ENCODE peak calls at places on chromosomes 2 and 18, in five cellular contexts. C, S, W, V and N are unnamed samples.

GRCh38 chr18:67243799-67244587 is 272.5 kb downstream of the DSEL start:
- DNase-seq in C (no peak), S (no peak), W (no peak), V (no peak), N (peak)

GRCh38 chr2:205970348-205970747 is 115.6 kb downstream of the INO80D start:
- DNase-seq in C (no peak), S (no peak), W (no peak), V (no peak), N (no peak)

GRCh38 chr2:226117506-226118065 is 682.0 kb downstream of the IRS1 start:
- DNase-seq in C (no peak), S (no peak), W (no peak), V (no peak), N (peak)

GRCh38 chr2:36762764-36763490 is 66.4 kb downstream of the VIT start:
- DNase-seq in C (no peak), S (no peak), W (no peak), V (no peak), N (no peak)

GRCh38 chr2:17912266-17912691 is 33.8 kb downstream of the KCNS3 start:
- DNase-seq in C (no peak), S (no peak), W (no peak), V (no peak), N (no peak)

GRCh38 chr2:136010126-136010525 is 24.7 kb upstream of the DARS1 start:
- DNase-seq in C (no peak), S (no peak), W (no peak), V (no peak), N (no peak)

GRCh38 chr2:174836345-174836999 is 72.2 kb upstream of the CHRNA1 start:
- DNase-seq in C (no peak), S (no peak), W (no peak), V (no peak), N (peak)

GRCh38 chr18:54127759-54128378 is 96.6 kb downstream of the MBD2 start:
- DNase-seq in C (no peak), S (no peak), W (no peak), V (peak), N (peak)

GRCh38 chr18:5538541-5538940 is 5.3 kb downstream of the EPB41L3 start:
- DNase-seq in C (no peak), S (no peak), W (no peak), V (no peak), N (no peak)

GRCh38 chr18:23864620-23865019 is 149.9 kb upstream of the TTC39C start:
- DNase-seq in C (no peak), S (no peak), W (no peak), V (no peak), N (no peak)

GRCh38 chr2:127061377-127062273 is 45.3 kb downstream of the BIN1 start:
- DNase-seq in C (no peak), S (peak), W (no peak), V (no peak), N (peak)

GRCh38 chr18:72941001-72941400 is 73.2 kb upstream of the NETO1 start:
- DNase-seq in C (no peak), S (no peak), W (no peak), V (no peak), N (no peak)

GRCh38 chr2:8583400-8584173 is 98.3 kb upstream of the ID2 start:
- DNase-seq in C (peak), S (peak), W (peak), V (peak), N (peak)

GRCh38 chr2:179555681-179556283 is 291.1 kb upstream of the SESTD1 start:
- DNase-seq in C (no peak), S (no peak), W (no peak), V (no peak), N (no peak)

GRCh38 chr2:199485732-199486335 is 28.1 kb upstream of the SATB2 start:
- DNase-seq in C (peak), S (no peak), W (no peak), V (peak), N (peak)

GRCh38 chr2:41521191-41521590 is 526.6 kb upstream of the PKDCC start:
- DNase-seq in C (no peak), S (no peak), W (no peak), V (no peak), N (no peak)

GRCh38 chr2:26991717-26992116 is 21.3 kb downstream of the MAPRE3 start:
- DNase-seq in C (no peak), S (no peak), W (no peak), V (no peak), N (no peak)

GRCh38 chr2:53129851-53130250 is 637.8 kb upstream of the CHAC2 start:
- DNase-seq in C (no peak), S (no peak), W (no peak), V (peak), N (peak)

GRCh38 chr18:44423826-44424225 is 256.9 kb upstream of the SETBP1 start:
- DNase-seq in C (no peak), S (no peak), W (no peak), V (no peak), N (peak)

GRCh38 chr18:79169958-79170555 is 100.9 kb downstream of the ATP9B start:
- DNase-seq in C (peak), S (no peak), W (no peak), V (no peak), N (peak)

GRCh38 chr2:69604026-69604678 is 39.4 kb downstream of the AAK1 start:
- DNase-seq in C (no peak), S (no peak), W (no peak), V (no peak), N (no peak)

GRCh38 chr2:38265461-38265860 is 111.6 kb downstream of the ATL2 start:
- DNase-seq in C (no peak), S (no peak), W (no peak), V (no peak), N (no peak)

GRCh38 chr2:920999-921398 is 29.6 kb upstream of the SNTG2 start:
- DNase-seq in C (no peak), S (no peak), W (no peak), V (no peak), N (no peak)

GRCh38 chr2:22450831-22451230 is 934.1 kb upstream of the KLHL29 start:
- DNase-seq in C (no peak), S (no peak), W (no peak), V (no peak), N (no peak)

GRCh38 chr2:11955314-11955713 is 208.9 kb downstream of the LPIN1 start:
- DNase-seq in C (peak), S (no peak), W (no peak), V (no peak), N (no peak)

GRCh38 chr2:181805228-181806038 is 86.1 kb upstream of the ITPRID2 start:
- DNase-seq in C (peak), S (no peak), W (no peak), V (no peak), N (no peak)

GRCh38 chr2:33208400-33208799 is 261.6 kb downstream of the LTBP1 start:
- DNase-seq in C (no peak), S (no peak), W (no peak), V (no peak), N (no peak)

GRCh38 chr2:224946911-224947310 is 95.4 kb downstream of the DOCK10 start:
- DNase-seq in C (no peak), S (no peak), W (no peak), V (no peak), N (peak)

GRCh38 chr2:71313-72035 is 25.2 kb upstream of the FAM110C start:
- DNase-seq in C (no peak), S (no peak), W (no peak), V (peak), N (no peak)

GRCh38 chr2:4101938-4102337 is 398.6 kb downstream of the DCDC2C start:
- DNase-seq in C (no peak), S (no peak), W (no peak), V (no peak), N (no peak)

GRCh38 chr2:108611021-108611420 is 76.8 kb downstream of the LIMS1 start:
- DNase-seq in C (no peak), S (no peak), W (no peak), V (no peak), N (no peak)

GRCh38 chr18:34122724-34123334 is 101.9 kb downstream of the NOL4 start:
- DNase-seq in C (peak), S (no peak), W (no peak), V (peak), N (peak)

GRCh38 chr2:195388024-195388423 is 269.0 kb upstream of the SLC39A10 start:
- DNase-seq in C (no peak), S (no peak), W (no peak), V (no peak), N (no peak)

GRCh38 chr2:233473878-233474277 is 92.7 kb downstream of the USP40 start:
- DNase-seq in C (no peak), S (no peak), W (no peak), V (no peak), N (no peak)

GRCh38 chr2:169077674-169078240 is 8.4 kb downstream of the DHRS9 start:
- DNase-seq in C (no peak), S (no peak), W (no peak), V (no peak), N (no peak)

GRCh38 chr2:27262379-27263286 is at the start of gene SLC30A3:
- DNase-seq in C (no peak), S (peak), W (peak), V (peak), N (peak)

DNA sequence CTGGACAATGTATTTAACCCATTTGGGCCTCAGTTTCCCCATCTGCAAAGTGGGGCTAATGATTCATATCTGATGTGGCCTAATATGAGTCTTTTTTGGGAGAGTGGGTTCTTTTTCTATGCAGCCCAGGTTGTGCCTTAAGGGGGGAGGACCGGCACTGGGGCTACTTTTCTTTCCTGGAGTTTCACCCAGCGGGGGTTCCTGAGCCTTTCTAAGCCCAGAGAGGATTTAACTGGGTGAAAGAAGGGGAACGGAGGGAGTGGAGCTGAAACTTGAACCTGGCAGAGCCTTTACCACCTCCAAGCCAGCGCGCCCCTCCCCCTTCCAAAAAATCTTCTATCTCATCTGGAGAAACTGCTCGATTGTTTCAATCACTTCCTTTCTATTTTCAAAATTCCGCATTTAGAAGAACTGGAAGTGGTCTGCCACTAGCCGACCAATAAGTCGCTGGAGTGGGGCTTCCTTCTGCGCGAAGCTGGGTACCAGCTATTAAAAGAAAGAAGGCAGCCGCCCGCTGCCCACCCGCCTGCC is 205.0 kb upstream of the SMAD2 start:
- DNase-seq in C (no peak), S (no peak), W (peak), V (no peak), N (no peak)
- H3K4me3 ChIP-seq in C (no peak), S (peak), W (peak), V (no peak), N (peak)

GRCh38 chr2:20181761-20182160 is 43.2 kb downstream of the SDC1 start:
- DNase-seq in C (no peak), S (no peak), W (peak), V (no peak), N (no peak)
- TF ChIP-seq CTCF in C (no peak), S (no peak), W (no peak), V (no peak), N (no peak)

GRCh38 chr2:104448661-104449410 is 405.1 kb upstream of the POU3F3 start:
- DNase-seq in C (no peak), S (no peak), W (no peak), V (no peak), N (no peak)
- H3K4me3 ChIP-seq in C (no peak), S (no peak), W (no peak), V (no peak), N (no peak)

GRCh38 chr2:139209586-139209985 is 429.4 kb upstream of the NXPH2 start:
- DNase-seq in C (no peak), S (no peak), W (no peak), V (no peak), N (no peak)
- TF ChIP-seq CTCF in C (no peak), S (no peak), W (no peak), V (no peak), N (no peak)

DNA sequence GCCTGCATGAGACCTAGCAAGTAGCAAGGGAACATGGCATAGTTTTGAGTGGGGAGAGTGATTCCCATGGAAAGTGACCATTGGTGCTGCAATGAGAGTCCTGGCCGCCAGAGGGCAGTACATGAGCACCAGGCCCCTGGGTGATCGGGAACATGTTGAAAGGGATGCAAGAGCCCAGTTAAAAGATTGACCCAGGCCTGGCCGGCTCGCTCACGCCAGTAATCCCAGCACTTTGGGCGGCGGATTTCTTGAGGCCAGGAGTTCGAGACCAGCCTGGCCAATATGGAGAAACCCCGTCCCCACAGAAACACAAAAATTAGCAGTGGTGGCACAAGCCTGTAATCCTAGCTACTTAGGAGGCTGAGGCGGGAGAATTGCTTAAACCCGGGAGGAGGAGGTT is 22.2 kb downstream of the FAP start:
- DNase-seq in C (peak), S (peak), W (peak), V (peak), N (peak)
- H3K4me3 ChIP-seq in C (no peak), S (no peak), W (no peak), V (no peak), N (no peak)

GRCh38 chr2:214830794-214831346 is 21.4 kb upstream of the BARD1 start:
- DNase-seq in C (no peak), S (no peak), W (no peak), V (no peak), N (peak)
- TF ChIP-seq CTCF in C (no peak), S (peak), W (no peak), V (peak), N (peak)

DNA sequence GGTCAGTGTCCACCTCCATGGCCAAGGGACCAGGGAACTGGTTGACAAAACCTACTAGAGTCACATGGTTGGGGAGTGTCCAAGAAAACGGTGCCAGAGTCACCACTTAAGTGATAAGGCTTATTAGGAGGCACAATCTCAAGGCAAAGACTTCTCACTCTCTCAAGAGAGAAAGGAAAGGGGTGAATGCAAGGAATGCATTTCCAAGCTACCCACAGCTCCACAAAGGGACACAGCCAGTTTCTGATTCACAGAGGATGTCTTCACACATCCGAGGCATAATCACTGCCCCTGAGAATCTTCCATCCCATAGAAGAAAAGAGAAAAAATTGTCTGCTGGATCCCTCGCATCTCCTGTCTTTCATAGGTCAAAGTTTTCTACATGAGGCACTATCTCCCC is 269.3 kb downstream of the TNS1 start:
- DNase-seq in C (no peak), S (no peak), W (no peak), V (no peak), N (no peak)
- H3K4me3 ChIP-seq in C (no peak), S (no peak), W (no peak), V (no peak), N (no peak)